ENCODE peak calls at places on chromosomes 7 and 10, in four cellular contexts. M is T-helper 9 cell; V is T-helper 2 cell treated with Interferon-gamma antibody and Interleukin-4, amounts not matched to agents 5 μg/mL and 100 μg/mL, for 36 hours; R is coronary artery. A is an unnamed sample.

GRCh38 chr7:81187768-81188167 is 268.9 kb upstream of the SEMA3C start:
- DNase-seq in M (no peak), V (no peak), R (no peak), A (no peak)

GRCh38 chr10:79312601-79313187 is 34.6 kb upstream of the PPIF start:
- DNase-seq in M (no peak), V (no peak), R (no peak), A (no peak)

GRCh38 chr10:117656385-117657367 is 114.1 kb downstream of the EMX2 start:
- DNase-seq in M (no peak), V (peak), R (no peak), A (no peak)

GRCh38 chr10:129078746-129079480 is 388.1 kb upstream of the MGMT start:
- DNase-seq in M (no peak), V (no peak), R (no peak), A (no peak)

GRCh38 chr10:74047871-74048270 is 50.0 kb downstream of the VCL start:
- DNase-seq in M (no peak), V (no peak), R (no peak), A (no peak)

GRCh38 chr7:155374276-155375252 is 76.9 kb downstream of the INSIG1 start:
- DNase-seq in M (no peak), V (no peak), R (no peak), A (no peak)

GRCh38 chr7:148478551-148478950 is 112.0 kb upstream of the C7orf33 start:
- DNase-seq in M (no peak), V (no peak), R (no peak), A (no peak)

GRCh38 chr7:3917466-3917865 is 616.4 kb downstream of the SDK1 start:
- DNase-seq in M (no peak), V (no peak), R (no peak), A (no peak)

GRCh38 chr10:65235266-65235665 is 1690.6 kb upstream of the LRRTM3 start:
- DNase-seq in M (no peak), V (no peak), R (no peak), A (no peak)

GRCh38 chr7:158357898-158358821 is 229.5 kb downstream of the PTPRN2 start:
- DNase-seq in M (no peak), V (no peak), R (no peak), A (no peak)

GRCh38 chr7:137844690-137845425 is 1.9 kb downstream of the DGKI start:
- DNase-seq in M (no peak), V (no peak), R (no peak), A (no peak)

GRCh38 chr7:127629268-127629854 is 11.4 kb upstream of the PAX4 start:
- DNase-seq in M (no peak), V (no peak), R (no peak), A (no peak)

GRCh38 chr7:27159278-27160146 is 3.0 kb upstream of the HOXA7 start:
- DNase-seq in M (no peak), V (no peak), R (no peak), A (no peak)

A was measured in CD4-positive, alpha-beta T cell.